ENCODE peak calls at places on chromosomes 16 and 17, in seven cellular contexts. H is T-helper 9 cell; U is M059J; C is stimulated activated CD8-positive, alpha-beta memory T cell treated with anti-CD3 and anti-CD28 coated beads, Interleukin-4, amount 100 ng/mL, for 4 hours; J is PC-3; V is T-helper 2 cell; Z is tibial artery. L is an unnamed sample.

GRCh38 chr17:18980682-18981384 is 23.7 kb downstream of the FAM83G start:
- DNase-seq in H (no peak), U (peak), C (no peak), J (no peak), V (no peak), Z (no peak), L (no peak)

GRCh38 chr17:50027639-50028206 is 28.2 kb upstream of the ITGA3 start:
- DNase-seq in H (no peak), U (peak), C (no peak), J (peak), V (no peak), Z (peak), L (peak)

GRCh38 chr16:15829460-15829859 is 27.4 kb downstream of the MYH11 start:
- DNase-seq in H (no peak), U (no peak), C (no peak), J (no peak), V (no peak), Z (peak), L (no peak)

GRCh38 chr16:4461250-4462085 is 13.0 kb downstream of the NMRAL1 start:
- DNase-seq in H (no peak), U (no peak), C (no peak), J (no peak), V (no peak), Z (no peak), L (peak)

GRCh38 chr16:19284207-19284606 is 1.3 kb upstream of the CLEC19A start:
- DNase-seq in H (no peak), U (peak), C (no peak), J (peak), V (no peak), Z (no peak), L (peak)

GRCh38 chr16:74868501-74868900 is 93.9 kb upstream of the FA2H start:
- DNase-seq in H (no peak), U (peak), C (no peak), J (peak), V (no peak), Z (no peak), L (peak)

GRCh38 chr16:85253127-85253941 is 141.1 kb upstream of the CIBAR2 start:
- DNase-seq in H (peak), U (peak), C (peak), J (peak), V (peak), Z (no peak), L (peak)

GRCh38 chr16:951660-952301 is 19.0 kb downstream of the LMF1 start:
- DNase-seq in H (no peak), U (peak), C (no peak), J (no peak), V (no peak), Z (no peak), L (no peak)

GRCh38 chr16:85448557-85449194 is 164.4 kb upstream of the GSE1 start:
- DNase-seq in H (peak), U (no peak), C (no peak), J (no peak), V (no peak), Z (no peak), L (peak)

GRCh38 chr16:51465026-51465425 is 314.0 kb upstream of the SALL1 start:
- DNase-seq in H (no peak), U (peak), C (no peak), J (no peak), V (no peak), Z (no peak), L (no peak)

GRCh38 chr17:66978514-66979061 is 14.1 kb downstream of the CACNG4 start:
- DNase-seq in H (no peak), U (no peak), C (no peak), J (no peak), V (no peak), Z (no peak), L (no peak)

GRCh38 chr16:21277927-21278706 is at the start of gene CRYM:
- DNase-seq in H (peak), U (peak), C (no peak), J (peak), V (no peak), Z (peak), L (peak)

GRCh38 chr17:19537116-19537515 is 3.5 kb downstream of the SLC47A1 start:
- DNase-seq in H (no peak), U (no peak), C (no peak), J (no peak), V (no peak), Z (no peak), L (no peak)

GRCh38 chr17:56795098-56795497 is 38.6 kb downstream of the C17orf67 start:
- DNase-seq in H (no peak), U (no peak), C (no peak), J (no peak), V (no peak), Z (no peak), L (no peak)

GRCh38 chr17:7041607-7042506 is 2.0 kb downstream of the SLC16A11 start:
- DNase-seq in H (no peak), U (no peak), C (no peak), J (no peak), V (no peak), Z (no peak), L (no peak)

GRCh38 chr16:53967172-53967571 is 263.2 kb downstream of the FTO start:
- DNase-seq in H (no peak), U (no peak), C (no peak), J (no peak), V (no peak), Z (no peak), L (no peak)

GRCh38 chr17:82217530-82218204 is 5.0 kb upstream of the CCDC57 start:
- DNase-seq in H (no peak), U (peak), C (no peak), J (peak), V (no peak), Z (no peak), L (peak)